ENCODE peak calls at places on chromosomes 13 and 19, in seven cellular contexts. One of them, this sample, is unnamed. For H3K4me1, the result is how much of the 10 kb centered on the place peaks cover.

GRCh38 chr13:110265341-110265681 is 41.6 kb downstream of the COL4A1 start:
- DNase-seq in left ventricle myocardium inferior: no peak
- DNase-seq in stomach: no peak
- DNase-seq in Caco-2: no peak
- DNase-seq in fibroblast of lung: no peak
- DNase-seq in tibial artery: no peak
- DNase-seq in endodermal cell: peak
- DNase-seq in this sample: no peak

GRCh38 chr13:95341441-95341840 is 40.2 kb upstream of the ABCC4 start:
- DNase-seq in left ventricle myocardium inferior: no peak
- DNase-seq in stomach: no peak
- DNase-seq in Caco-2: no peak
- DNase-seq in fibroblast of lung: no peak
- DNase-seq in tibial artery: no peak
- DNase-seq in endodermal cell: no peak
- DNase-seq in this sample: no peak

GRCh38 chr19:23116802-23117571 is at the start of gene ZNF730:
- DNase-seq in left ventricle myocardium inferior: peak
- DNase-seq in stomach: no peak
- DNase-seq in Caco-2: no peak
- DNase-seq in fibroblast of lung: peak
- DNase-seq in tibial artery: peak
- DNase-seq in endodermal cell: peak
- DNase-seq in this sample: peak

GRCh38 chr19:55156202-55157063 is 1.1 kb downstream of the TNNI3 start:
- DNase-seq in left ventricle myocardium inferior: peak
- DNase-seq in stomach: peak
- DNase-seq in Caco-2: peak
- DNase-seq in fibroblast of lung: peak
- DNase-seq in tibial artery: no peak
- DNase-seq in endodermal cell: peak
- DNase-seq in this sample: peak

GRCh38 chr13:45325806-45326205 is 15.2 kb downstream of the TPT1 start:
- DNase-seq in left ventricle myocardium inferior: peak
- DNase-seq in stomach: no peak
- DNase-seq in Caco-2: no peak
- DNase-seq in fibroblast of lung: peak
- DNase-seq in tibial artery: peak
- DNase-seq in endodermal cell: no peak
- DNase-seq in this sample: no peak

GRCh38 chr19:2236285-2237050 is at the start of the genes PLEKHJ1 and SF3A2:
- DNase-seq in left ventricle myocardium inferior: peak
- DNase-seq in stomach: peak
- DNase-seq in Caco-2: peak
- DNase-seq in fibroblast of lung: peak
- DNase-seq in tibial artery: peak
- DNase-seq in endodermal cell: peak
- DNase-seq in this sample: peak

GRCh38 chr13:31192306-31192705 is 7.5 kb upstream of the B3GLCT start:
- DNase-seq in left ventricle myocardium inferior: no peak
- DNase-seq in stomach: no peak
- DNase-seq in Caco-2: no peak
- DNase-seq in fibroblast of lung: no peak
- DNase-seq in tibial artery: no peak
- DNase-seq in endodermal cell: no peak
- DNase-seq in this sample: no peak

GRCh38 chr19:16359074-16359473 is 34.4 kb downstream of the KLF2 start:
- DNase-seq in left ventricle myocardium inferior: no peak
- DNase-seq in stomach: no peak
- DNase-seq in Caco-2: no peak
- DNase-seq in fibroblast of lung: no peak
- DNase-seq in tibial artery: no peak
- DNase-seq in endodermal cell: no peak
- DNase-seq in this sample: no peak

GRCh38 chr13:50697746-50698526 is 145.6 kb downstream of the DLEU7 start:
- DNase-seq in left ventricle myocardium inferior: no peak
- DNase-seq in stomach: no peak
- DNase-seq in Caco-2: no peak
- DNase-seq in fibroblast of lung: no peak
- DNase-seq in tibial artery: no peak
- DNase-seq in endodermal cell: no peak
- DNase-seq in this sample: no peak

GRCh38 chr19:58380037-58380735 is 644 bp downstream of the ZNF837 start:
- DNase-seq in left ventricle myocardium inferior: no peak
- DNase-seq in stomach: no peak
- DNase-seq in Caco-2: no peak
- DNase-seq in fibroblast of lung: no peak
- DNase-seq in tibial artery: no peak
- DNase-seq in endodermal cell: no peak
- DNase-seq in this sample: no peak

GRCh38 chr19:40688987-40689338 is 1.5 kb downstream of the NUMBL start:
- DNase-seq in left ventricle myocardium inferior: no peak
- DNase-seq in stomach: no peak
- DNase-seq in Caco-2: no peak
- DNase-seq in fibroblast of lung: peak
- DNase-seq in tibial artery: no peak
- DNase-seq in endodermal cell: no peak
- DNase-seq in this sample: no peak

GRCh38 chr13:45916036-45916435 is 64.5 kb upstream of the SIAH3 start:
- DNase-seq in left ventricle myocardium inferior: no peak
- DNase-seq in stomach: no peak
- DNase-seq in Caco-2: no peak
- DNase-seq in fibroblast of lung: no peak
- DNase-seq in tibial artery: no peak
- DNase-seq in endodermal cell: no peak
- DNase-seq in this sample: no peak

GRCh38 chr19:39196860-39197562 is at the start of gene NCCRP1:
- DNase-seq in left ventricle myocardium inferior: no peak
- DNase-seq in stomach: no peak
- DNase-seq in Caco-2: no peak
- DNase-seq in fibroblast of lung: no peak
- DNase-seq in tibial artery: no peak
- DNase-seq in endodermal cell: peak
- DNase-seq in this sample: no peak

GRCh38 chr19:16736709-16737108 is 17.1 kb downstream of the NWD1 start:
- DNase-seq in left ventricle myocardium inferior: no peak
- DNase-seq in stomach: no peak
- DNase-seq in Caco-2: peak
- DNase-seq in fibroblast of lung: peak
- DNase-seq in tibial artery: no peak
- DNase-seq in endodermal cell: no peak
- DNase-seq in this sample: no peak

DNA sequence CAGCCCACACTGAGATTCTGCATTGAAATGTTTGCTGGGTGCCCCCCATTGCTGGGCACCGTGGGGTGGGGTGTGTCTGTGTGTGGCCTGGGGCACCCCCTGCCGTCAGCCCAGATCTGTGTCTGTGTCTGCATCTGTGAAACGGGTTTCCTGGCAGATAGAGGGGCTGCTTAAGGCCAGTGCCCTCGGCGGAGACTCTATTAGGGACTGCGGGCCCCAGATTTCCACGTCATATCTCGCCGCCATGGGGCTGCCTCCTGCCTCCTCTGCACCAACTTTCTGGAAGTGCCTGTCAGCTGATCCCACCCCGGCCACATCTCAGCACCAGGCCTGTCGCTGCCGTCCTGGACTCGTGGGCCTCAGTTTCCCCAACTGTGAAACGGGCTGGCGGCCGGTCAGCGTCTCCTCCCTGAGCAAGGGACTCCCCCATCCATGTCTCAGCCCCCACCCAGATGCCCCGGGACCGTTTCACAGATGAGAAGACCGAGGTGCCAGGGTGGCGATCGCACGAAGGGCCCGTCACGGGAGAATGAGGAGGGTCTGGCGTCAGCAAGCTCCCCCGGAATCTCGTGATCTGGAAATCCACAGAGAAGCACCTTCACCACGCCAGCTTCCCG is 21.4 kb downstream of the ARID3A start:
- DNase-seq in left ventricle myocardium inferior: no peak
- DNase-seq in stomach: no peak
- DNase-seq in Caco-2: no peak
- DNase-seq in fibroblast of lung: no peak
- DNase-seq in tibial artery: no peak
- DNase-seq in endodermal cell: no peak
- DNase-seq in this sample: no peak
- TF ChIP-seq CTCF in left ventricle myocardium inferior: no peak
- TF ChIP-seq CTCF in stomach: no peak
- TF ChIP-seq CTCF in Caco-2: no peak
- TF ChIP-seq CTCF in fibroblast of lung: no peak
- TF ChIP-seq CTCF in tibial artery: no peak
- TF ChIP-seq CTCF in endodermal cell: no peak
- TF ChIP-seq CTCF in this sample: no peak

GRCh38 chr19:32255566-32256295 is 89.7 kb upstream of the ZNF507 start:
- DNase-seq in left ventricle myocardium inferior: no peak
- DNase-seq in stomach: no peak
- DNase-seq in Caco-2: no peak
- DNase-seq in fibroblast of lung: no peak
- DNase-seq in tibial artery: no peak
- DNase-seq in endodermal cell: no peak
- DNase-seq in this sample: no peak

GRCh38 chr19:32254128-32254527 is 91.3 kb upstream of the ZNF507 start:
- DNase-seq in left ventricle myocardium inferior: no peak
- DNase-seq in stomach: no peak
- DNase-seq in Caco-2: no peak
- DNase-seq in fibroblast of lung: no peak
- DNase-seq in tibial artery: no peak
- DNase-seq in endodermal cell: no peak
- DNase-seq in this sample: no peak

GRCh38 chr19:32252333-32252669 is 93.1 kb upstream of the ZNF507 start:
- DNase-seq in left ventricle myocardium inferior: no peak
- DNase-seq in stomach: no peak
- DNase-seq in Caco-2: no peak
- DNase-seq in fibroblast of lung: no peak
- DNase-seq in tibial artery: no peak
- DNase-seq in endodermal cell: no peak
- DNase-seq in this sample: no peak

GRCh38 chr19:32253683-32254020 is 91.8 kb upstream of the ZNF507 start:
- DNase-seq in left ventricle myocardium inferior: no peak
- DNase-seq in stomach: no peak
- DNase-seq in Caco-2: no peak
- DNase-seq in fibroblast of lung: no peak
- DNase-seq in tibial artery: no peak
- DNase-seq in endodermal cell: no peak
- DNase-seq in this sample: no peak

DNA sequence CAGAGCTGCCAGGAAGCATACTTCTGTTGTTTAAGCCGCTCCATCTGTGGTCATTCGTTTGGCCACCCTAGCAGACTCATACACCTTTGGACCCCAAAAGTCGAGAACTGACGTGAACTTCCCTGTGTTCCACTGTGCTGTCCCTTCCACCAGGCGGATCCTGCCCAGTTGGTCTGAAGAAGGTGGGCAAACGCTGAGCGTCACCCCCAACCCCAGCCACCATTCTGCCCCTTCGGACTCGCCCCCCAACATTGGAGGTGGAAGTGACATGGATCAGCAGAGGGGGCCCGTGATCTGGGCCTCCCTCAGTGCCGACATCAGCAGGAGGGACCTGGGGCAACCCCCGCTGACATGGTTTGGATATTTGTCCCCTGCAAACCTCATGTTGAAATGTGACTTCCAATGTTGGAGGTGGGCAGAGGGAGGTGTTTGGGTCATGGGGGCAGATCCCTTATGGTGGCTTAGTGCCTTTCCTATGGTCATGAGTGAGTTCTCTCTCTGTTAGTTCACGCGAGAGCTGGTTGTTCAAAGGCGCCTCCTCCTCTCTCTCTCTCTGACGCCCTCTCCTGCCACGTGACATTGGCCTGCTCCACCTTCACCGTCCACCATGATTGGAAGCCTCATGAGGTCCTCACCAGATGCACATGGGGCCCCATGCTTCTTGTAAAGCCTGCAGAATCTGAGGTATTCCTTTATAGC is 93.6 kb upstream of the ZNF507 start:
- DNase-seq in left ventricle myocardium inferior: no peak
- DNase-seq in stomach: no peak
- DNase-seq in Caco-2: no peak
- DNase-seq in fibroblast of lung: no peak
- DNase-seq in tibial artery: no peak
- DNase-seq in endodermal cell: no peak
- DNase-seq in this sample: no peak
- H3K4me1 ChIP-seq in left ventricle myocardium inferior: under half
- H3K4me1 ChIP-seq in stomach: under half
- H3K4me1 ChIP-seq in Caco-2: under half
- H3K4me1 ChIP-seq in fibroblast of lung: under half
- H3K4me1 ChIP-seq in tibial artery: under half
- H3K4me1 ChIP-seq in endodermal cell: under half
- H3K4me1 ChIP-seq in this sample: under half

DNA sequence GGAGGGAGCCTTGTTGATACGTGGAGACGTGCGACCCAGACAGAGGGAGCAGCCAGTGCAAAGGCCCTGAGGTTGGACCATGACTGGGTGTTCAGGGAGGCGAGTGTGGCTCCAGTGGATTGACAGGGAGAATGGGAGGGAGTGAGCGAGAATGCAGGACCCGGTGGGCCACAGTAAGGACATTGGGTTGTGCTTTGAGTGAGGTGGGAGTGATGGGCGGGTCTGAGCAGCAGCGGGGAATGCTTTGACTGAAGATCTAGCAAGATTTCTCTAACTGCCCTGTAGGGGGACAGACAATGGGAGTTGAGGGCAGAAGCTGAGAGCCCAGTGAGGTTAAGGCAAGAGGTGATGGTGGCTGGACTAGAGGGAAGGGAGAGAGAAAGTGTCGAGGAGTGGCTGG is 7.7 kb upstream of the NANOS2 start:
- DNase-seq in left ventricle myocardium inferior: no peak
- DNase-seq in stomach: no peak
- DNase-seq in Caco-2: peak
- DNase-seq in fibroblast of lung: no peak
- DNase-seq in tibial artery: no peak
- DNase-seq in endodermal cell: peak
- DNase-seq in this sample: no peak
- TF ChIP-seq CTCF in left ventricle myocardium inferior: no peak
- TF ChIP-seq CTCF in stomach: no peak
- TF ChIP-seq CTCF in Caco-2: peak
- TF ChIP-seq CTCF in fibroblast of lung: no peak
- TF ChIP-seq CTCF in tibial artery: no peak
- TF ChIP-seq CTCF in endodermal cell: peak
- TF ChIP-seq CTCF in this sample: no peak

GRCh38 chr19:3387645-3388589 is 21.5 kb downstream of the NFIC start:
- DNase-seq in left ventricle myocardium inferior: peak
- DNase-seq in stomach: peak
- DNase-seq in Caco-2: no peak
- DNase-seq in fibroblast of lung: peak
- DNase-seq in tibial artery: peak
- DNase-seq in endodermal cell: no peak
- DNase-seq in this sample: peak

GRCh38 chr19:3392480-3392879 is 26.1 kb downstream of the NFIC start:
- DNase-seq in left ventricle myocardium inferior: no peak
- DNase-seq in stomach: no peak
- DNase-seq in Caco-2: no peak
- DNase-seq in fibroblast of lung: no peak
- DNase-seq in tibial artery: no peak
- DNase-seq in endodermal cell: no peak
- DNase-seq in this sample: no peak

GRCh38 chr19:3386447-3387234 is 20.3 kb downstream of the NFIC start:
- DNase-seq in left ventricle myocardium inferior: peak
- DNase-seq in stomach: no peak
- DNase-seq in Caco-2: no peak
- DNase-seq in fibroblast of lung: no peak
- DNase-seq in tibial artery: no peak
- DNase-seq in endodermal cell: peak
- DNase-seq in this sample: no peak

GRCh38 chr19:3389446-3389778 is 23.0 kb downstream of the NFIC start:
- DNase-seq in left ventricle myocardium inferior: no peak
- DNase-seq in stomach: no peak
- DNase-seq in Caco-2: no peak
- DNase-seq in fibroblast of lung: no peak
- DNase-seq in tibial artery: no peak
- DNase-seq in endodermal cell: no peak
- DNase-seq in this sample: no peak

GRCh38 chr19:3389876-3390361 is 23.5 kb downstream of the NFIC start:
- DNase-seq in left ventricle myocardium inferior: no peak
- DNase-seq in stomach: peak
- DNase-seq in Caco-2: no peak
- DNase-seq in fibroblast of lung: peak
- DNase-seq in tibial artery: no peak
- DNase-seq in endodermal cell: peak
- DNase-seq in this sample: peak
- H3K4me1 ChIP-seq in left ventricle myocardium inferior: half or more
- H3K4me1 ChIP-seq in stomach: half or more
- H3K4me1 ChIP-seq in Caco-2: under half
- H3K4me1 ChIP-seq in fibroblast of lung: under half
- H3K4me1 ChIP-seq in tibial artery: under half
- H3K4me1 ChIP-seq in endodermal cell: under half
- H3K4me1 ChIP-seq in this sample: under half

This sample was measured in colonic mucosa.